ENCODE peak calls at places on chromosomes 6 and 20, in nine cellular contexts. C is adrenal gland, W is GM23248, Y is tibial artery, X is lower lobe of right lung, M is MM.1S, P is HAP-1, N is pancreas, U is heart left ventricle. G is an unnamed sample. For H3K27me3 and H3K4me1, the result is how much of the 10 kb centered on the place peaks cover.

GRCh38 chr20:48080583-48080982 is 295.3 kb upstream of the SULF2 start:
- DNase-seq in P (no peak), W (no peak), C (no peak), Y (no peak), U (no peak), X (no peak), M (no peak), N (no peak), G (no peak)

GRCh38 chr6:28747631-28748157 is 176.1 kb downstream of the TRIM27 start:
- DNase-seq in X (no peak), U (no peak), N (no peak), M (no peak), C (no peak), P (peak), Y (no peak), W (peak), G (no peak)

GRCh38 chr20:49615401-49616153 is 47.6 kb upstream of the PTGIS start:
- DNase-seq in M (no peak), P (no peak), N (peak), C (peak), W (peak), X (no peak), Y (peak), U (peak), G (peak)

GRCh38 chr20:50541606-50542041 is 31.4 kb downstream of the PTPN1 start:
- DNase-seq in Y (no peak), M (no peak), C (no peak), W (no peak), U (no peak), P (no peak), X (no peak), N (no peak), G (no peak)

GRCh38 chr6:170269873-170270541 is 20.9 kb downstream of the DLL1 start:
- DNase-seq in Y (no peak), M (no peak), P (no peak), W (peak), X (peak), C (no peak), N (peak), U (no peak), G (no peak)

GRCh38 chr6:938271-939046 is 245.5 kb upstream of the EXOC2 start:
- DNase-seq in U (no peak), C (no peak), N (no peak), Y (no peak), P (no peak), W (no peak), M (no peak), X (no peak), G (no peak)

GRCh38 chr6:107708435-107708834 is 115.7 kb downstream of the SCML4 start:
- DNase-seq in N (no peak), W (no peak), Y (no peak), U (no peak), C (no peak), M (no peak), X (no peak), P (no peak), G (no peak)

GRCh38 chr20:64162239-64162621 is 2.0 kb upstream of the MYT1 start:
- DNase-seq in P (no peak), W (no peak), N (no peak), U (no peak), X (no peak), Y (no peak), C (no peak), M (no peak), G (no peak)

GRCh38 chr6:132764370-132764769 is 6.7 kb upstream of the VNN2 start:
- DNase-seq in W (peak), U (peak), N (peak), Y (no peak), M (no peak), X (no peak), P (no peak), C (peak), G (no peak)

GRCh38 chr6:72464791-72465691 is 156.8 kb upstream of the KCNQ5 start:
- DNase-seq in P (no peak), U (no peak), X (no peak), Y (no peak), C (no peak), M (no peak), N (peak), W (peak), G (no peak)

GRCh38 chr6:45640081-45640491 is 262.4 kb upstream of the SUPT3H start:
- DNase-seq in C (no peak), N (no peak), X (no peak), P (no peak), M (no peak), U (no peak), W (peak), Y (no peak), G (no peak)

GRCh38 chr6:33752139-33753015 is 5.7 kb upstream of the IP6K3 start:
- DNase-seq in M (no peak), Y (no peak), N (no peak), U (no peak), W (no peak), X (no peak), C (no peak), P (peak), G (no peak)

GRCh38 chr20:47031028-47031427 is 136.4 kb downstream of the EYA2 start:
- DNase-seq in X (no peak), P (no peak), C (no peak), U (no peak), W (no peak), N (no peak), M (no peak), Y (no peak), G (no peak)

GRCh38 chr6:143620461-143620860 is 57.3 kb upstream of the PHACTR2 start:
- DNase-seq in N (no peak), Y (no peak), C (no peak), X (no peak), P (no peak), U (no peak), M (no peak), W (peak), G (no peak)

GRCh38 chr20:41232971-41233926 is 84.3 kb downstream of the ZHX3 start:
- DNase-seq in X (no peak), N (no peak), W (peak), Y (no peak), U (no peak), M (no peak), C (no peak), P (no peak), G (no peak)

GRCh38 chr6:42075159-42075838 is 25.0 kb downstream of the TAF8 start:
- DNase-seq in P (peak), N (peak), W (peak), C (peak), Y (peak), X (peak), M (peak), U (peak), G (peak)

GRCh38 chr20:9241232-9241692 is 172.4 kb downstream of the PLCB4 start:
- DNase-seq in X (no peak), N (no peak), W (peak), M (no peak), U (no peak), C (no peak), Y (no peak), P (no peak), G (no peak)

GRCh38 chr20:24164360-24164759 is 175.8 kb upstream of the GGTLC1 start:
- DNase-seq in C (no peak), P (peak), U (no peak), X (no peak), N (no peak), W (peak), Y (no peak), M (peak), G (no peak)

GRCh38 chr20:60510356-60510755 is 552.1 kb downstream of the CDH26 start:
- DNase-seq in Y (no peak), P (no peak), U (no peak), W (no peak), C (no peak), X (no peak), M (no peak), N (no peak), G (no peak)

GRCh38 chr6:143059616-143060353 is 904 bp upstream of the AIG1 start:
- DNase-seq in W (peak), X (no peak), M (peak), N (peak), C (no peak), Y (no peak), P (no peak), U (no peak), G (no peak)

GRCh38 chr20:38113401-38114325 is 51.4 kb downstream of the TGM2 start:
- DNase-seq in N (no peak), X (no peak), P (peak), U (no peak), M (peak), Y (no peak), W (no peak), C (peak), G (no peak)

GRCh38 chr6:7107578-7108195 is at the start of gene RREB1:
- DNase-seq in W (peak), M (peak), C (peak), U (peak), N (peak), X (peak), Y (peak), P (peak), G (peak)

GRCh38 chr6:16774437-16774836 is 13.2 kb upstream of the ATXN1 start:
- DNase-seq in X (no peak), N (no peak), U (no peak), C (no peak), M (no peak), Y (no peak), W (no peak), P (no peak), G (no peak)

GRCh38 chr6:14079433-14079832 is 38.1 kb upstream of the CD83 start:
- DNase-seq in Y (no peak), U (peak), P (no peak), W (peak), N (no peak), X (no peak), M (no peak), C (no peak), G (no peak)

GRCh38 chr20:48760403-48760889 is 67.4 kb downstream of the PREX1 start:
- DNase-seq in P (no peak), Y (no peak), N (no peak), W (peak), M (peak), U (peak), C (no peak), X (no peak), G (no peak)

GRCh38 chr20:36802326-36803223 is 29.0 kb upstream of the DSN1 start:
- DNase-seq in N (no peak), P (no peak), U (no peak), Y (no peak), M (no peak), C (no peak), X (no peak), W (peak), G (no peak)

GRCh38 chr20:49281913-49282467 is 4.1 kb upstream of the ZNFX1 start:
- DNase-seq in N (no peak), X (no peak), C (no peak), W (no peak), U (no peak), P (peak), Y (peak), M (no peak), G (no peak)

GRCh38 chr6:134932535-134933470 is 17.1 kb downstream of the ALDH8A1 start:
- DNase-seq in P (no peak), M (no peak), N (no peak), U (no peak), Y (no peak), C (no peak), X (no peak), W (no peak), G (no peak)

GRCh38 chr6:170093276-170093657 is 197.6 kb downstream of the DLL1 start:
- DNase-seq in W (no peak), N (no peak), C (no peak), M (no peak), X (peak), Y (peak), P (no peak), U (no peak), G (peak)

GRCh38 chr6:72689107-72689954 is 67.5 kb downstream of the KCNQ5 start:
- DNase-seq in X (no peak), U (no peak), C (no peak), M (peak), W (peak), P (no peak), Y (no peak), N (no peak), G (no peak)

GRCh38 chr6:116531675-116532570 is 13.6 kb downstream of the TRAPPC3L start:
- DNase-seq in Y (peak), W (peak), C (peak), P (peak), M (peak), X (peak), U (peak), N (peak), G (no peak)

GRCh38 chr20:19947611-19948264 is 69.4 kb upstream of the NAA20 start:
- DNase-seq in Y (no peak), P (no peak), N (peak), W (peak), C (no peak), U (no peak), X (no peak), M (no peak), G (no peak)

GRCh38 chr6:35786272-35786671 is 5.5 kb downstream of the CLPSL1 start:
- DNase-seq in N (no peak), W (no peak), P (no peak), U (no peak), C (no peak), X (no peak), Y (no peak), M (no peak), G (no peak)
- H3K27me3 ChIP-seq in N (under half), W (under half), P (under half), U (under half), C (under half), X (under half), Y (under half), M (under half), G (under half)

DNA sequence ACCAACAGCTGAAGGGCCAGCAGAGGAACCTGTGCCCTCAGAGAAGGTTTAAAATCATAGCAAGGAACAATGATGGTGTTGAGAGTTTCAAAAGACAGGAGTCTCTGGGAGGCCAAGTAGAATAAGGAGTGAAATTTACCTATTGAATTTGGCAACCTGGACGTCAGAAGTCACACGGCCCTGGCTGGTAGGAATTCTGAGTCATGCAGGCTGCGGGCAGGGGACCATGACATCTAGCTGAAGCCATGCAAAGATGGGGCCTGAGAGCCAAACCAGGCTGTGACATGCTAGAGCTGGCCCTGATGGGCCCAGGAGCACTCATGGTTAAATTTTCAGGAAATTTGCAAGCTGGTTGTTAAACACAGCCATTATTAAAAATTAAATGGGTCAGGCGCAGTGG is 64.0 kb upstream of the SNX9 start:
- DNase-seq in C (no peak), P (no peak), Y (no peak), X (no peak), N (no peak), U (no peak), W (no peak), M (no peak), G (no peak)
- H3K4me1 ChIP-seq in C (under half), P (under half), Y (under half), X (under half), N (under half), U (under half), W (half or more), M (under half), G (under half)

GRCh38 chr20:2692886-2693285 is 306 bp downstream of the EBF4 start:
- DNase-seq in X (no peak), U (no peak), M (no peak), P (peak), W (peak), Y (no peak), C (no peak), N (no peak), G (no peak)
- H3K27me3 ChIP-seq in X (under half), U (under half), M (under half), P (under half), W (under half), Y (under half), C (under half), N (under half), G (under half)

GRCh38 chr6:149857541-149857940 is 6.6 kb downstream of the LRP11 start:
- DNase-seq in N (no peak), P (no peak), Y (no peak), W (no peak), X (no peak), U (no peak), C (no peak), M (no peak), G (no peak)
- H3K4me1 ChIP-seq in N (under half), P (under half), Y (under half), W (half or more), X (under half), U (under half), C (under half), M (under half), G (under half)

DNA sequence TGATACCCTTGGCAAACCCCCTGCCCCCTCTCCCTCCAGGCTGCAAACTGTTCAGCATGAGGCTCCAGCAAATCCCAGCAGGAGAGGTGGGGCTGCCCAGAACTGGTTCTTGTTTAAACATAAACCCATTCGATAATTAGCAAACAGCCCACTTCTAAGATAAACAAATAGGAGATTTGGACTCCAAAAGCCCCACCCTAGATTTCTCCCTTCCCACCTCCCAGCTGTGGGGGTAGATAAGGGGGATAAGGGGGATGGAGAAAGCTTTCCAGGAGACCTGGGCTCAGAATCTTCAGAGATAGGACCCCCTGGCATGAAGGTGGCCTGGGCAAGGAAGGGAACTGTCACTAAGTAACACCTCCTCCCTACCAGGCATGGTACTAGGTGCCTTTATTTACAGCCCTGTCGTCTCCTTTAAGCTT is 4.8 kb downstream of the SDC4 start:
- DNase-seq in C (no peak), N (peak), U (no peak), P (no peak), W (no peak), X (peak), M (no peak), Y (peak), G (no peak)
- H3K27me3 ChIP-seq in C (under half), N (under half), U (under half), P (under half), W (under half), X (under half), M (under half), Y (under half), G (under half)

DNA sequence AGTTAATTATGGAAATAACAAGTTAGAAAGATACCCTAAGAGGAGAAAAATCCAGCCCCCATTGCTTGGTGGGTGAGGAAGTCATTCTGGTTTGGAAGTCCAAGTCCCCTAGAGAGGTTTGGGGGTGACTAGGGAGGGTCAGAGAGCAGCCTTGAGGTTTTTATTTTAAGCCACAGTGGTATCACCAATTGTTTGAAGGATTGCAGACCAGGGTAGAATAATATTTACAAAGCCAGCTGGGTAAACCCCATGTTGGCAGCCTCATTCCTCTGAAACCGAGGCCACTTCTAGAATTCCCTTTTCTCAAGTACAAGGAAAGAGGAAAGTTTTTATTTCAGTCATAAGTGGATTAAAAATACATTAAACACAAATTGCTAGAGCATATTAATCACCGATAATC is 99.7 kb downstream of the TMEM170B start:
- DNase-seq in C (no peak), N (no peak), P (no peak), M (no peak), U (no peak), W (no peak), X (no peak), Y (no peak), G (no peak)
- H3K4me1 ChIP-seq in C (under half), N (under half), P (under half), M (under half), U (under half), W (under half), X (under half), Y (under half), G (under half)

GRCh38 chr6:167120557-167121030 is 2.3 kb upstream of the CCR6 start:
- DNase-seq in N (no peak), X (no peak), Y (no peak), W (no peak), U (no peak), C (no peak), M (no peak), P (no peak), G (no peak)

GRCh38 chr6:167122041-167122826 is 662 bp upstream of the CCR6 start:
- DNase-seq in W (no peak), P (no peak), Y (no peak), M (no peak), C (no peak), U (no peak), X (no peak), N (no peak), G (no peak)

GRCh38 chr6:167122827-167123657 is at the start of gene CCR6:
- DNase-seq in Y (no peak), C (no peak), M (no peak), N (no peak), X (no peak), P (no peak), W (no peak), U (no peak), G (no peak)

GRCh38 chr6:167119680-167120556 is 3.0 kb upstream of the CCR6 start:
- DNase-seq in P (no peak), U (no peak), W (no peak), Y (no peak), N (no peak), M (peak), C (no peak), X (no peak), G (no peak)

DNA sequence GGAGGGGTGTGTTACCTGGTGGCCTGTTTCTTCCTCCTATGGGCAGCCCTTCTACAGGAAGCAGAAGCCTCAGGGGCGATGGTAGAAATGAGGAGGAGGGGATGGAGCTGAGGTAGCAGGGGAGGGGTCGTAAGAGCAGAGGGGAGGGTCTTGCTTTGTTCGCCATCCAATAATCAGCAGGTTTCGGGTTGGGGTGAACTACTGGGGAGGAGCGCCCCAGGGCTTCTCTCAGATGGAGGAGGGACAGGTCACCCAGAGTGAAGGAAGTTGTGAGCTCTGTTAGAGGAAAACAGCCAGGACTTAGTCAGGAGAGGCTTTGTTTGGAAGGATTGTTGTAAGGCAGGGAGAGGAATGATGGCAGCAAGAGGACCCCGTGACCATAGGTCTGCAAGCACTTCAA is 1.4 kb upstream of the CCR6 start:
- DNase-seq in M (no peak), C (no peak), U (no peak), N (no peak), P (no peak), X (no peak), W (no peak), Y (no peak), G (no peak)
- H3K27me3 ChIP-seq in M (under half), C (under half), U (under half), N (under half), P (under half), X (under half), W (under half), Y (under half), G (under half)

GRCh38 chr20:33832113-33832853 is 21.1 kb downstream of the CHMP4B start:
- DNase-seq in U (no peak), N (no peak), M (no peak), P (no peak), C (no peak), Y (no peak), W (no peak), X (no peak), G (no peak)
- H3K4me1 ChIP-seq in U (under half), N (half or more), M (half or more), P (under half), C (half or more), Y (under half), W (under half), X (half or more), G (half or more)

G was measured in upper lobe of right lung.